ENCODE peak calls at places on chromosomes 11 and 22, in six cellular contexts. F is foreskin fibroblast, M is aorta, S is GM23338, B is adipocyte, D is lower leg skin. C is an unnamed sample.

GRCh38 chr11:59078435-59078834 is 7.7 kb upstream of the GLYATL1B start:
- DNase-seq in F (no peak), M (no peak), S (no peak), B (no peak), D (no peak), C (no peak)

GRCh38 chr11:1478011-1478410 is 8.6 kb downstream of the MOB2 start:
- DNase-seq in F (no peak), M (peak), S (no peak), B (no peak), D (no peak), C (no peak)

GRCh38 chr22:39364646-39365405 is 15.0 kb downstream of the SYNGR1 start:
- DNase-seq in F (peak), M (no peak), S (no peak), B (peak), D (no peak), C (no peak)

GRCh38 chr11:60852639-60853468 is 2.9 kb downstream of the PTGDR2 start:
- DNase-seq in F (no peak), M (no peak), S (peak), B (no peak), D (no peak), C (no peak)

GRCh38 chr11:2531277-2531986 is 86.6 kb downstream of the KCNQ1 start:
- DNase-seq in F (peak), M (peak), S (peak), B (peak), D (peak), C (peak)

GRCh38 chr22:30444632-30445437 is 19.3 kb downstream of the MTFP1 start:
- DNase-seq in F (peak), M (no peak), S (peak), B (peak), D (no peak), C (peak)

GRCh38 chr11:68122936-68123539 is 1.9 kb upstream of the CHKA start:
- DNase-seq in F (no peak), M (no peak), S (peak), B (no peak), D (no peak), C (no peak)

GRCh38 chr11:130638048-130638447 is 189.6 kb downstream of the ADAMTS15 start:
- DNase-seq in F (no peak), M (no peak), S (no peak), B (no peak), D (no peak), C (peak)

GRCh38 chr22:24592846-24593809 is at the start of gene LRRC75B:
- DNase-seq in F (peak), M (peak), S (peak), B (peak), D (peak), C (peak)

GRCh38 chr11:10751581-10751940 is 515 bp downstream of the CTR9 start:
- DNase-seq in F (peak), M (no peak), S (peak), B (peak), D (no peak), C (no peak)

GRCh38 chr11:15106201-15106965 is 8.3 kb upstream of the INSC start:
- DNase-seq in F (peak), M (no peak), S (no peak), B (peak), D (no peak), C (peak)

GRCh38 chr22:37498289-37498909 is 12.2 kb upstream of the MFNG start:
- DNase-seq in F (no peak), M (no peak), S (peak), B (no peak), D (no peak), C (peak)

GRCh38 chr22:38222797-38223119 is 21.0 kb downstream of the MAFF start:
- DNase-seq in F (no peak), M (no peak), S (no peak), B (no peak), D (no peak), C (no peak)

GRCh38 chr11:45082744-45083543 is 63.5 kb upstream of the PRDM11 start:
- DNase-seq in F (no peak), M (no peak), S (peak), B (no peak), D (no peak), C (no peak)

GRCh38 chr11:78251083-78251699 is 62.5 kb downstream of the USP35 start:
- DNase-seq in F (peak), M (no peak), S (no peak), B (peak), D (no peak), C (peak)

GRCh38 chr11:120335928-120336640 is at the start of gene ARHGEF12:
- DNase-seq in F (peak), M (peak), S (peak), B (peak), D (peak), C (peak)

GRCh38 chr22:41367039-41367679 is 14.6 kb upstream of the TEF start:
- DNase-seq in F (peak), M (peak), S (peak), B (peak), D (peak), C (peak)

GRCh38 chr11:64650923-64651523 is 60.0 kb downstream of the SLC22A12 start:
- DNase-seq in F (peak), M (no peak), S (peak), B (peak), D (no peak), C (peak)

GRCh38 chr11:18802381-18803257 is 11.0 kb upstream of the PTPN5 start:
- DNase-seq in F (peak), M (no peak), S (peak), B (peak), D (peak), C (peak)

GRCh38 chr11:67031791-67032561 is 9.0 kb downstream of the SYT12 start:
- DNase-seq in F (peak), M (no peak), S (no peak), B (peak), D (no peak), C (peak)

GRCh38 chr11:100687630-100688395 is 725 bp downstream of the ARHGAP42 start:
- DNase-seq in F (peak), M (peak), S (peak), B (peak), D (peak), C (peak)

GRCh38 chr22:42194953-42195352 is 64.3 kb upstream of the CYP2D6 start:
- DNase-seq in F (no peak), M (no peak), S (no peak), B (no peak), D (no peak), C (no peak)

GRCh38 chr11:91257593-91258170 is 966.9 kb upstream of the FAT3 start:
- DNase-seq in F (peak), M (no peak), S (no peak), B (no peak), D (no peak), C (peak)

GRCh38 chr11:34798985-34799384 is 117.2 kb downstream of the APIP start:
- DNase-seq in F (no peak), M (no peak), S (no peak), B (no peak), D (no peak), C (no peak)

GRCh38 chr11:5722622-5723021 is 13.6 kb upstream of the OR56B1 start:
- DNase-seq in F (no peak), M (no peak), S (no peak), B (no peak), D (no peak), C (no peak)

GRCh38 chr11:116499396-116500001 is 273.3 kb downstream of the BUD13 start:
- DNase-seq in F (peak), M (peak), S (peak), B (peak), D (peak), C (peak)

GRCh38 chr11:104912102-104912501 is 13.8 kb upstream of the CASP12 start:
- DNase-seq in F (no peak), M (no peak), S (no peak), B (no peak), D (no peak), C (no peak)

GRCh38 chr11:29962243-29962642 is 54.6 kb downstream of the KCNA4 start:
- DNase-seq in F (no peak), M (no peak), S (peak), B (no peak), D (no peak), C (no peak)

GRCh38 chr11:32446227-32446626 is 10.9 kb upstream of the WT1 start:
- DNase-seq in F (no peak), M (no peak), S (no peak), B (no peak), D (no peak), C (no peak)

GRCh38 chr11:118115048-118115447 is 28.3 kb upstream of the SMIM35 start:
- DNase-seq in F (no peak), M (no peak), S (no peak), B (no peak), D (no peak), C (no peak)

GRCh38 chr22:33362702-33363101 is 304.5 kb upstream of the SYN3 start:
- DNase-seq in F (no peak), M (no peak), S (no peak), B (no peak), D (no peak), C (no peak)

GRCh38 chr11:73783483-73784020 is 4.1 kb upstream of the MRPL48 start:
- DNase-seq in F (no peak), M (no peak), S (no peak), B (no peak), D (no peak), C (no peak)

GRCh38 chr11:28017816-28018215 is 90.1 kb downstream of the KIF18A start:
- DNase-seq in F (peak), M (no peak), S (no peak), B (no peak), D (no peak), C (peak)

GRCh38 chr11:104564921-104565580 is 333.2 kb downstream of the CASP12 start:
- DNase-seq in F (no peak), M (no peak), S (no peak), B (no peak), D (no peak), C (no peak)

GRCh38 chr11:47915407-47916137 is 64.8 kb upstream of the PTPRJ start:
- DNase-seq in F (no peak), M (no peak), S (no peak), B (no peak), D (no peak), C (no peak)

GRCh38 chr11:47918882-47919495 is 61.4 kb upstream of the PTPRJ start:
- DNase-seq in F (peak), M (no peak), S (no peak), B (peak), D (no peak), C (peak)

GRCh38 chr11:47916361-47916841 is 64.0 kb upstream of the PTPRJ start:
- DNase-seq in F (no peak), M (peak), S (no peak), B (no peak), D (no peak), C (peak)

GRCh38 chr11:47918370-47918690 is 62.0 kb upstream of the PTPRJ start:
- DNase-seq in F (no peak), M (no peak), S (no peak), B (no peak), D (no peak), C (peak)

GRCh38 chr11:47917643-47918369 is 62.6 kb upstream of the PTPRJ start:
- DNase-seq in F (peak), M (peak), S (peak), B (peak), D (peak), C (peak)
- H3K4me3 ChIP-seq in F (peak), M (no peak), S (no peak), B (peak), D (no peak), C (no peak)

GRCh38 chr11:126480410-126481302 is 125.2 kb downstream of the ST3GAL4 start:
- DNase-seq in F (peak), M (peak), S (peak), B (peak), D (peak), C (peak)
- H3K4me3 ChIP-seq in F (no peak), M (no peak), S (no peak), B (peak), D (no peak), C (no peak)

GRCh38 chr11:43907028-43907966 is 26.7 kb downstream of the ALKBH3 start:
- DNase-seq in F (no peak), M (no peak), S (no peak), B (no peak), D (no peak), C (no peak)
- H3K4me3 ChIP-seq in F (no peak), M (no peak), S (no peak), B (no peak), D (no peak), C (no peak)

GRCh38 chr22:45497268-45497667 is 5.4 kb upstream of the FBLN1 start:
- DNase-seq in F (no peak), M (no peak), S (no peak), B (no peak), D (no peak), C (no peak)
- H3K4me3 ChIP-seq in F (no peak), M (no peak), S (no peak), B (peak), D (no peak), C (peak)

GRCh38 chr11:94131363-94132115 is 2.9 kb downstream of the PANX1 start:
- DNase-seq in F (peak), M (peak), S (no peak), B (no peak), D (no peak), C (peak)

GRCh38 chr11:94133752-94134151 is 5.1 kb downstream of the PANX1 start:
- DNase-seq in F (no peak), M (no peak), S (no peak), B (no peak), D (no peak), C (no peak)

GRCh38 chr11:94132823-94133408 is 4.3 kb downstream of the PANX1 start:
- DNase-seq in F (no peak), M (no peak), S (no peak), B (no peak), D (no peak), C (no peak)

GRCh38 chr11:94132152-94132558 is 3.5 kb downstream of the PANX1 start:
- DNase-seq in F (peak), M (peak), S (no peak), B (peak), D (peak), C (peak)

GRCh38 chr11:94134651-94135512 is 6.2 kb downstream of the PANX1 start:
- DNase-seq in F (peak), M (peak), S (no peak), B (peak), D (peak), C (peak)
- H3K4me3 ChIP-seq in F (peak), M (no peak), S (no peak), B (peak), D (no peak), C (peak)

GRCh38 chr11:24637520-24637919 is 140.7 kb downstream of the LUZP2 start:
- DNase-seq in F (no peak), M (no peak), S (peak), B (no peak), D (no peak), C (no peak)
- H3K4me3 ChIP-seq in F (no peak), M (no peak), S (no peak), B (no peak), D (no peak), C (no peak)

DNA sequence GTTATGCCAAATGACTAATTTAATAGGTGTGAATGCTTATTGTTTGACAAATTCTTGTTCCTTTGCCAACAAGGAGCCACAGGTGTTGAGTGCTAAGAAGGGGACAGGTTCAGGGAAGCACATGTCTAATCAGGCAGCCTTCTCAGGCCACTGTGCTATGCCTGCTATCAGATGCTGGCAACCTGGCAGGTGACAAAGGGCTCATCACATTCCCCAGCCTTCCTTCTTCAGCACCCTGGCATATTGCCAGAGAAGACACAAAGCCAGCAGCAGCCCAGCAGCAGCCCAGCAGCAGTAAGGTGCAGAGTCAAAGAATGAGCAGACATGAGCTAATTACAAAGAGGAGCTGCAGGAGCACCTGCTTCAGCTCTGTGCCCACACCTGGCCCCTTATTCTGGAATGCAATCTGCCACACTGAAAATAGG is 68.2 kb downstream of the GUCY1A2 start:
- DNase-seq in F (no peak), M (no peak), S (no peak), B (no peak), D (no peak), C (no peak)
- H3K4me3 ChIP-seq in F (no peak), M (no peak), S (no peak), B (no peak), D (no peak), C (no peak)

GRCh38 chr11:62418733-62419132 is at the start of gene SCGB1A1:
- DNase-seq in F (no peak), M (no peak), S (no peak), B (no peak), D (no peak), C (no peak)
- H3K4me3 ChIP-seq in F (no peak), M (no peak), S (no peak), B (peak), D (no peak), C (no peak)

GRCh38 chr11:79926707-79927106 is 485.9 kb upstream of the TENM4 start:
- DNase-seq in F (no peak), M (no peak), S (no peak), B (no peak), D (no peak), C (no peak)

GRCh38 chr11:79920480-79920879 is 479.6 kb upstream of the TENM4 start:
- DNase-seq in F (no peak), M (no peak), S (no peak), B (no peak), D (no peak), C (no peak)

GRCh38 chr11:79922641-79923040 is 481.8 kb upstream of the TENM4 start:
- DNase-seq in F (no peak), M (no peak), S (no peak), B (no peak), D (no peak), C (no peak)

GRCh38 chr11:79925570-79925969 is 484.7 kb upstream of the TENM4 start:
- DNase-seq in F (no peak), M (no peak), S (no peak), B (no peak), D (no peak), C (no peak)
- H3K4me3 ChIP-seq in F (no peak), M (no peak), S (no peak), B (no peak), D (no peak), C (no peak)